ENCODE peak calls at places on chromosomes 12 and 14, in six cellular contexts. One of them, this sample, is unnamed.
A peak's percentile ranks its signal among the peaks of the same experiment; 100 is the strongest.

GRCh38 chr14:57729208-57730187 is 136.4 kb downstream of the SLC35F4 start:
- DNase-seq in sciatic nerve: no peak
- DNase-seq in thyroid gland: peak; percentile 34
- DNase-seq in stimulated activated CD8-positive, alpha-beta memory T cell treated with anti-CD3 and anti-CD28 coated beads, Interleukin-15, amount 100 ng/mL, for 1 hour: no peak
- DNase-seq in GM23248: no peak
- DNase-seq in lung microvascular endothelial cell: no peak
- DNase-seq in this sample: no peak

GRCh38 chr12:83827860-83828259 is 1084.7 kb downstream of the SLC6A15 start:
- DNase-seq in sciatic nerve: peak; percentile 54
- DNase-seq in thyroid gland: no peak
- DNase-seq in stimulated activated CD8-positive, alpha-beta memory T cell treated with anti-CD3 and anti-CD28 coated beads, Interleukin-15, amount 100 ng/mL, for 1 hour: no peak
- DNase-seq in GM23248: no peak
- DNase-seq in lung microvascular endothelial cell: no peak
- DNase-seq in this sample: no peak

GRCh38 chr12:24754690-24755638 is 193.9 kb downstream of the BCAT1 start:
- DNase-seq in sciatic nerve: no peak
- DNase-seq in thyroid gland: no peak
- DNase-seq in stimulated activated CD8-positive, alpha-beta memory T cell treated with anti-CD3 and anti-CD28 coated beads, Interleukin-15, amount 100 ng/mL, for 1 hour: no peak
- DNase-seq in GM23248: peak; percentile 77
- DNase-seq in lung microvascular endothelial cell: no peak
- DNase-seq in this sample: no peak

GRCh38 chr12:50887191-50887590 is 44.5 kb downstream of the TMPRSS12 start:
- DNase-seq in sciatic nerve: no peak
- DNase-seq in thyroid gland: no peak
- DNase-seq in stimulated activated CD8-positive, alpha-beta memory T cell treated with anti-CD3 and anti-CD28 coated beads, Interleukin-15, amount 100 ng/mL, for 1 hour: no peak
- DNase-seq in GM23248: no peak
- DNase-seq in lung microvascular endothelial cell: no peak
- DNase-seq in this sample: no peak

GRCh38 chr14:81454572-81455218 is 54.6 kb upstream of the STON2 start:
- DNase-seq in sciatic nerve: no peak
- DNase-seq in thyroid gland: no peak
- DNase-seq in stimulated activated CD8-positive, alpha-beta memory T cell treated with anti-CD3 and anti-CD28 coated beads, Interleukin-15, amount 100 ng/mL, for 1 hour: no peak
- DNase-seq in GM23248: no peak
- DNase-seq in lung microvascular endothelial cell: no peak
- DNase-seq in this sample: no peak

GRCh38 chr12:127035011-127035879 is 1231.7 kb upstream of the TMEM132C start:
- DNase-seq in sciatic nerve: no peak
- DNase-seq in thyroid gland: no peak
- DNase-seq in stimulated activated CD8-positive, alpha-beta memory T cell treated with anti-CD3 and anti-CD28 coated beads, Interleukin-15, amount 100 ng/mL, for 1 hour: no peak
- DNase-seq in GM23248: peak; percentile 59
- DNase-seq in lung microvascular endothelial cell: no peak
- DNase-seq in this sample: no peak

GRCh38 chr12:125029756-125030358 is 35.4 kb upstream of the AACS start:
- DNase-seq in sciatic nerve: no peak
- DNase-seq in thyroid gland: no peak
- DNase-seq in stimulated activated CD8-positive, alpha-beta memory T cell treated with anti-CD3 and anti-CD28 coated beads, Interleukin-15, amount 100 ng/mL, for 1 hour: no peak
- DNase-seq in GM23248: no peak
- DNase-seq in lung microvascular endothelial cell: peak; percentile 22
- DNase-seq in this sample: no peak

GRCh38 chr12:103817791-103818190 is 23.2 kb downstream of the NT5DC3 start:
- DNase-seq in sciatic nerve: no peak
- DNase-seq in thyroid gland: no peak
- DNase-seq in stimulated activated CD8-positive, alpha-beta memory T cell treated with anti-CD3 and anti-CD28 coated beads, Interleukin-15, amount 100 ng/mL, for 1 hour: no peak
- DNase-seq in GM23248: no peak
- DNase-seq in lung microvascular endothelial cell: no peak
- DNase-seq in this sample: no peak

GRCh38 chr14:101354726-101355125 is 206.6 kb upstream of the DIO3 start:
- DNase-seq in sciatic nerve: peak; percentile 56
- DNase-seq in thyroid gland: no peak
- DNase-seq in stimulated activated CD8-positive, alpha-beta memory T cell treated with anti-CD3 and anti-CD28 coated beads, Interleukin-15, amount 100 ng/mL, for 1 hour: no peak
- DNase-seq in GM23248: no peak
- DNase-seq in lung microvascular endothelial cell: no peak
- DNase-seq in this sample: no peak

GRCh38 chr14:78164226-78164853 is 5.8 kb upstream of the NRXN3 start:
- DNase-seq in sciatic nerve: no peak
- DNase-seq in thyroid gland: peak; percentile 27
- DNase-seq in stimulated activated CD8-positive, alpha-beta memory T cell treated with anti-CD3 and anti-CD28 coated beads, Interleukin-15, amount 100 ng/mL, for 1 hour: no peak
- DNase-seq in GM23248: peak; percentile 38
- DNase-seq in lung microvascular endothelial cell: no peak
- DNase-seq in this sample: no peak

GRCh38 chr14:64945431-64945830 is 2.9 kb upstream of the GPX2 start:
- DNase-seq in sciatic nerve: peak; percentile 9
- DNase-seq in thyroid gland: no peak
- DNase-seq in stimulated activated CD8-positive, alpha-beta memory T cell treated with anti-CD3 and anti-CD28 coated beads, Interleukin-15, amount 100 ng/mL, for 1 hour: no peak
- DNase-seq in GM23248: no peak
- DNase-seq in lung microvascular endothelial cell: no peak
- DNase-seq in this sample: no peak

GRCh38 chr14:39351708-39352107 is 80.5 kb downstream of the FBXO33 start:
- DNase-seq in sciatic nerve: no peak
- DNase-seq in thyroid gland: no peak
- DNase-seq in stimulated activated CD8-positive, alpha-beta memory T cell treated with anti-CD3 and anti-CD28 coated beads, Interleukin-15, amount 100 ng/mL, for 1 hour: no peak
- DNase-seq in GM23248: peak; percentile 24
- DNase-seq in lung microvascular endothelial cell: no peak
- DNase-seq in this sample: no peak

This sample was measured in T47D.